ENCODE peak calls at places on chromosomes 12 and 14, in nine cellular contexts. One of them, this sample, is unnamed. For H3K4me1 and H3K36me3, the result is how much of the 10 kb centered on the place peaks cover.

GRCh38 chr14:31084385-31084784 is 58.2 kb upstream of the STRN3 start:
- DNase-seq in heart left ventricle: no peak
- DNase-seq in HepG2: peak
- DNase-seq in CD4-positive, alpha-beta memory T cell: no peak
- DNase-seq in OCI-LY7: peak
- DNase-seq in CD8-positive, alpha-beta memory T cell: no peak
- DNase-seq in SK-N-SH: no peak
- DNase-seq in CD8-positive, alpha-beta T cell: no peak
- DNase-seq in Panc1: no peak
- DNase-seq in this sample: no peak

GRCh38 chr12:115383668-115384067 is 699.7 kb upstream of the TBX3 start:
- DNase-seq in HepG2: no peak
- DNase-seq in CD4-positive, alpha-beta memory T cell: no peak
- DNase-seq in Panc1: no peak
- DNase-seq in heart left ventricle: no peak
- DNase-seq in OCI-LY7: no peak
- DNase-seq in CD8-positive, alpha-beta memory T cell: no peak
- DNase-seq in SK-N-SH: no peak
- DNase-seq in CD8-positive, alpha-beta T cell: no peak
- DNase-seq in this sample: no peak

GRCh38 chr14:55533960-55534359 is 46.0 kb upstream of the KTN1 start:
- DNase-seq in Panc1: no peak
- DNase-seq in CD8-positive, alpha-beta memory T cell: no peak
- DNase-seq in CD8-positive, alpha-beta T cell: no peak
- DNase-seq in CD4-positive, alpha-beta memory T cell: no peak
- DNase-seq in heart left ventricle: no peak
- DNase-seq in HepG2: no peak
- DNase-seq in SK-N-SH: no peak
- DNase-seq in OCI-LY7: no peak
- DNase-seq in this sample: no peak

GRCh38 chr12:51823875-51824565 is 24.5 kb downstream of the FIGNL2 start:
- DNase-seq in OCI-LY7: peak
- DNase-seq in heart left ventricle: no peak
- DNase-seq in CD8-positive, alpha-beta T cell: no peak
- DNase-seq in CD4-positive, alpha-beta memory T cell: peak
- DNase-seq in HepG2: peak
- DNase-seq in Panc1: no peak
- DNase-seq in CD8-positive, alpha-beta memory T cell: peak
- DNase-seq in SK-N-SH: peak
- DNase-seq in this sample: peak

GRCh38 chr14:105168979-105169507 is 467 bp upstream of the JAG2 start:
- DNase-seq in HepG2: no peak
- DNase-seq in CD8-positive, alpha-beta memory T cell: no peak
- DNase-seq in CD4-positive, alpha-beta memory T cell: peak
- DNase-seq in CD8-positive, alpha-beta T cell: no peak
- DNase-seq in OCI-LY7: peak
- DNase-seq in heart left ventricle: peak
- DNase-seq in SK-N-SH: peak
- DNase-seq in Panc1: no peak
- DNase-seq in this sample: peak

GRCh38 chr14:84825481-84825880 is 704.5 kb upstream of the FLRT2 start:
- DNase-seq in HepG2: no peak
- DNase-seq in OCI-LY7: no peak
- DNase-seq in CD4-positive, alpha-beta memory T cell: no peak
- DNase-seq in heart left ventricle: no peak
- DNase-seq in CD8-positive, alpha-beta memory T cell: no peak
- DNase-seq in Panc1: no peak
- DNase-seq in SK-N-SH: no peak
- DNase-seq in CD8-positive, alpha-beta T cell: no peak
- DNase-seq in this sample: no peak

GRCh38 chr12:118238888-118239287 is 103.0 kb downstream of the PEBP1 start:
- DNase-seq in HepG2: no peak
- DNase-seq in CD4-positive, alpha-beta memory T cell: no peak
- DNase-seq in CD8-positive, alpha-beta memory T cell: no peak
- DNase-seq in heart left ventricle: no peak
- DNase-seq in OCI-LY7: peak
- DNase-seq in Panc1: no peak
- DNase-seq in SK-N-SH: no peak
- DNase-seq in CD8-positive, alpha-beta T cell: no peak
- DNase-seq in this sample: no peak

GRCh38 chr12:104662203-104662602 is 205.5 kb downstream of the CHST11 start:
- DNase-seq in heart left ventricle: no peak
- DNase-seq in OCI-LY7: no peak
- DNase-seq in CD8-positive, alpha-beta T cell: no peak
- DNase-seq in Panc1: no peak
- DNase-seq in HepG2: no peak
- DNase-seq in SK-N-SH: no peak
- DNase-seq in CD8-positive, alpha-beta memory T cell: no peak
- DNase-seq in CD4-positive, alpha-beta memory T cell: no peak
- DNase-seq in this sample: no peak

GRCh38 chr14:75077794-75078193 is 8.4 kb downstream of the ZC2HC1C start:
- DNase-seq in HepG2: no peak
- DNase-seq in OCI-LY7: no peak
- DNase-seq in CD4-positive, alpha-beta memory T cell: no peak
- DNase-seq in SK-N-SH: no peak
- DNase-seq in CD8-positive, alpha-beta memory T cell: no peak
- DNase-seq in Panc1: no peak
- DNase-seq in CD8-positive, alpha-beta T cell: no peak
- DNase-seq in heart left ventricle: no peak
- DNase-seq in this sample: no peak

GRCh38 chr14:61470261-61470953 is 149.0 kb downstream of the PRKCH start:
- DNase-seq in CD8-positive, alpha-beta memory T cell: no peak
- DNase-seq in heart left ventricle: no peak
- DNase-seq in HepG2: no peak
- DNase-seq in CD4-positive, alpha-beta memory T cell: no peak
- DNase-seq in CD8-positive, alpha-beta T cell: no peak
- DNase-seq in SK-N-SH: peak
- DNase-seq in OCI-LY7: no peak
- DNase-seq in Panc1: no peak
- DNase-seq in this sample: no peak

GRCh38 chr12:96210376-96211055 is 16.3 kb downstream of the ELK3 start:
- DNase-seq in Panc1: no peak
- DNase-seq in heart left ventricle: no peak
- DNase-seq in HepG2: no peak
- DNase-seq in OCI-LY7: no peak
- DNase-seq in CD8-positive, alpha-beta memory T cell: peak
- DNase-seq in SK-N-SH: no peak
- DNase-seq in CD8-positive, alpha-beta T cell: peak
- DNase-seq in CD4-positive, alpha-beta memory T cell: peak
- DNase-seq in this sample: peak

GRCh38 chr12:77231548-77231947 is 166.2 kb upstream of the E2F7 start:
- DNase-seq in SK-N-SH: peak
- DNase-seq in Panc1: no peak
- DNase-seq in HepG2: no peak
- DNase-seq in CD8-positive, alpha-beta memory T cell: no peak
- DNase-seq in CD8-positive, alpha-beta T cell: no peak
- DNase-seq in OCI-LY7: no peak
- DNase-seq in CD4-positive, alpha-beta memory T cell: no peak
- DNase-seq in heart left ventricle: peak
- DNase-seq in this sample: no peak

GRCh38 chr14:30283822-30284446 is 275.0 kb upstream of the G2E3 start:
- DNase-seq in Panc1: no peak
- DNase-seq in OCI-LY7: peak
- DNase-seq in CD8-positive, alpha-beta memory T cell: no peak
- DNase-seq in heart left ventricle: no peak
- DNase-seq in CD8-positive, alpha-beta T cell: no peak
- DNase-seq in HepG2: peak
- DNase-seq in SK-N-SH: peak
- DNase-seq in CD4-positive, alpha-beta memory T cell: no peak
- DNase-seq in this sample: no peak

GRCh38 chr12:13386269-13387039 is 189.9 kb downstream of the EMP1 start:
- DNase-seq in HepG2: no peak
- DNase-seq in heart left ventricle: no peak
- DNase-seq in Panc1: no peak
- DNase-seq in CD8-positive, alpha-beta memory T cell: no peak
- DNase-seq in OCI-LY7: no peak
- DNase-seq in CD8-positive, alpha-beta T cell: no peak
- DNase-seq in CD4-positive, alpha-beta memory T cell: no peak
- DNase-seq in SK-N-SH: no peak
- DNase-seq in this sample: no peak

GRCh38 chr14:69268763-69269162 is 8.8 kb downstream of the GALNT16 start:
- DNase-seq in heart left ventricle: no peak
- DNase-seq in CD8-positive, alpha-beta T cell: no peak
- DNase-seq in Panc1: no peak
- DNase-seq in SK-N-SH: no peak
- DNase-seq in OCI-LY7: no peak
- DNase-seq in CD4-positive, alpha-beta memory T cell: no peak
- DNase-seq in CD8-positive, alpha-beta memory T cell: no peak
- DNase-seq in HepG2: no peak
- DNase-seq in this sample: no peak

DNA sequence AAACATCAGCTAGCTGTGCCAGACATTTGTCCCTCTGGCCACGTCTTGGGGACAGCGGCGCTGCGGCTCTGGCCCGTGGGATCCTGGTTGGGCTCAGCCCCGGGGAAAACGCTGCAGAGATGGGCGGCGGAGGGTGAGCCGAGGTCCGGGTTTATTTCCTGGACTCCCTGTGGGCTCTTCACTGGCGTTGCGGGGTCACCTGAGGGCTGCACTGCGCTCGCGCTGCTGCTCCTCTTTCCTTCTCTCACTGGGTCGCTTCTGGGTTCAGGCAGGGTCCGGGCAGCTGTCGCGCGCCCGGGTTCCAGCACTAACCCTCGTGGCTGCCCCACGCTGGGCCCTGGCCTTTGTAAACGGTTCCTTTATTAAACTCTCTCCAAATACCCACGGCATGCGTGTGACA is 35.6 kb downstream of the NFKBIA start:
- DNase-seq in SK-N-SH: no peak
- DNase-seq in OCI-LY7: no peak
- DNase-seq in CD4-positive, alpha-beta memory T cell: no peak
- DNase-seq in CD8-positive, alpha-beta T cell: no peak
- DNase-seq in CD8-positive, alpha-beta memory T cell: no peak
- DNase-seq in heart left ventricle: no peak
- DNase-seq in Panc1: no peak
- DNase-seq in HepG2: no peak
- DNase-seq in this sample: no peak
- H3K4me1 ChIP-seq in SK-N-SH: under half
- H3K4me1 ChIP-seq in OCI-LY7: under half
- H3K4me1 ChIP-seq in CD4-positive, alpha-beta memory T cell: under half
- H3K4me1 ChIP-seq in CD8-positive, alpha-beta T cell: half or more
- H3K4me1 ChIP-seq in CD8-positive, alpha-beta memory T cell: under half
- H3K4me1 ChIP-seq in heart left ventricle: under half
- H3K4me1 ChIP-seq in Panc1: under half
- H3K4me1 ChIP-seq in HepG2: half or more
- H3K4me1 ChIP-seq in this sample: under half

GRCh38 chr12:24760162-24760561 is 188.7 kb downstream of the BCAT1 start:
- DNase-seq in heart left ventricle: no peak
- DNase-seq in CD8-positive, alpha-beta T cell: no peak
- DNase-seq in Panc1: no peak
- DNase-seq in CD4-positive, alpha-beta memory T cell: no peak
- DNase-seq in CD8-positive, alpha-beta memory T cell: no peak
- DNase-seq in OCI-LY7: no peak
- DNase-seq in SK-N-SH: no peak
- DNase-seq in HepG2: peak
- DNase-seq in this sample: no peak
- H3K27ac ChIP-seq in heart left ventricle: no peak
- H3K27ac ChIP-seq in CD8-positive, alpha-beta T cell: no peak
- H3K27ac ChIP-seq in Panc1: no peak
- H3K27ac ChIP-seq in CD4-positive, alpha-beta memory T cell: no peak
- H3K27ac ChIP-seq in CD8-positive, alpha-beta memory T cell: no peak
- H3K27ac ChIP-seq in OCI-LY7: no peak
- H3K27ac ChIP-seq in SK-N-SH: no peak
- H3K27ac ChIP-seq in HepG2: peak
- H3K27ac ChIP-seq in this sample: no peak

DNA sequence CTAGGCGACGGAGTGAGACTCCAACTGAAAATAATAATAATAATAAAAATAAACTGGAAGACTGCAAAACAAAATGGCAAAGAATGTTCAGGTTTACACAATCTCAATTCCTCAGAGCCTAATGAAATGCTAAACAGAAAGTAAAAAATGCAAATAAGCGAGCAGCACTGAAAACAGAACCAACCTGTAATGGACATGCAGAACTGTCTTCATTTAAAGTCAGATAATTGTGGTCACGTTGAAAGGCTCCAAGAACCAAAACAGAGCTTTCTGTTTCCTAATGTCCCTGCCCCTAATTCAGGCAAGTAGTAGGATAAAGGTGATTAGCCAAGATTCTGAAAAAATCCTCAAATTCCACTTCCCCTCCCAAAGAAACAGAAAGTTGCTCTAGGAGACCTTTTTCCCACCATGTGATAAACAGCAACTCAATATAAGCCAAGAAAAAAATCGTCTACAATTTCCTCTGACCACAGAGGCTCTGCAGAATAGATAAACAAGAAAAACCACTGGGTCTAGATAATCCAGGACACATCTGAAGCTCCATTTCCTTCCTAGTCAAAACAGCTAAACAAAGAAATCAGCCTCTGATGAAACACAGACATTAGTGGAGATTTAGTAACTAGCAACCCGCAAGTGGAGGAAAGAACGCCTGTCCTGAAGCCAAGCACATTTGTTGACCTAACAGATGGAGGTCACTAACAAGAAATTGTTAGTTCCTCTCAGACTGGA is 3.0 kb downstream of the MIS18BP1 start:
- DNase-seq in CD8-positive, alpha-beta T cell: no peak
- DNase-seq in Panc1: no peak
- DNase-seq in CD4-positive, alpha-beta memory T cell: no peak
- DNase-seq in SK-N-SH: no peak
- DNase-seq in OCI-LY7: peak
- DNase-seq in HepG2: peak
- DNase-seq in CD8-positive, alpha-beta memory T cell: no peak
- DNase-seq in heart left ventricle: no peak
- DNase-seq in this sample: peak
- H3K36me3 ChIP-seq in CD8-positive, alpha-beta T cell: under half
- H3K36me3 ChIP-seq in Panc1: under half
- H3K36me3 ChIP-seq in CD4-positive, alpha-beta memory T cell: under half
- H3K36me3 ChIP-seq in SK-N-SH: under half
- H3K36me3 ChIP-seq in OCI-LY7: half or more
- H3K36me3 ChIP-seq in HepG2: under half
- H3K36me3 ChIP-seq in CD8-positive, alpha-beta memory T cell: under half
- H3K36me3 ChIP-seq in heart left ventricle: under half
- H3K36me3 ChIP-seq in this sample: under half

GRCh38 chr12:2266666-2267623 is 214.2 kb downstream of the CACNA1C start:
- DNase-seq in heart left ventricle: no peak
- DNase-seq in CD8-positive, alpha-beta T cell: no peak
- DNase-seq in HepG2: peak
- DNase-seq in CD4-positive, alpha-beta memory T cell: no peak
- DNase-seq in CD8-positive, alpha-beta memory T cell: no peak
- DNase-seq in OCI-LY7: no peak
- DNase-seq in SK-N-SH: no peak
- DNase-seq in Panc1: no peak
- DNase-seq in this sample: no peak
- H3K4me1 ChIP-seq in heart left ventricle: half or more
- H3K4me1 ChIP-seq in CD8-positive, alpha-beta T cell: under half
- H3K4me1 ChIP-seq in HepG2: under half
- H3K4me1 ChIP-seq in CD4-positive, alpha-beta memory T cell: under half
- H3K4me1 ChIP-seq in CD8-positive, alpha-beta memory T cell: under half
- H3K4me1 ChIP-seq in OCI-LY7: under half
- H3K4me1 ChIP-seq in SK-N-SH: under half
- H3K4me1 ChIP-seq in Panc1: under half
- H3K4me1 ChIP-seq in this sample: under half

This sample was measured in CD4-positive, CD25-positive, alpha-beta regulatory T cell.